ENCODE peak calls at places on chromosomes 16 and 17, in four cellular contexts. U is CMK, P is Peyer's patch, T is islet precursor cell. V is an unnamed sample.

GRCh38 chr16:23435500-23435899 is 17.5 kb downstream of the COG7 start:
- DNase-seq in P (peak), U (peak), T (peak), V (no peak)

GRCh38 chr17:48631693-48632578 is 5.8 kb upstream of the HOXB9 start:
- DNase-seq in U (no peak), P (no peak), T (peak), V (no peak)

GRCh38 chr17:20210180-20210579 is 201.0 kb downstream of the SPECC1 start:
- DNase-seq in P (no peak), U (no peak), T (no peak), V (no peak)

GRCh38 chr17:49775546-49776260 is 11.8 kb upstream of the FAM117A start:
- DNase-seq in T (peak), P (no peak), U (no peak), V (no peak)

GRCh38 chr16:75000481-75001081 is 1.8 kb downstream of the ZNRF1 start:
- DNase-seq in U (no peak), T (peak), P (no peak), V (no peak)

GRCh38 chr17:61366715-61367413 is 32.8 kb upstream of the TBX2 start:
- DNase-seq in P (no peak), T (peak), U (no peak), V (no peak)

GRCh38 chr16:31491778-31492418 is 9.0 kb downstream of the SLC5A2 start:
- DNase-seq in U (no peak), P (no peak), T (no peak), V (no peak)

GRCh38 chr16:66740010-66740409 is 11.4 kb downstream of the DYNC1LI2 start:
- DNase-seq in P (no peak), U (no peak), T (peak), V (no peak)

GRCh38 chr16:4882633-4883285 is 35.5 kb downstream of the UBN1 start:
- DNase-seq in P (no peak), T (no peak), U (no peak), V (no peak)

GRCh38 chr17:81510798-81511549 is 1.6 kb downstream of the ACTG1 start:
- DNase-seq in P (peak), U (no peak), T (peak), V (no peak)

GRCh38 chr16:73572135-73572534 is 524.2 kb upstream of the ZFHX3 start:
- DNase-seq in T (peak), U (no peak), P (no peak), V (peak)

GRCh38 chr17:66190738-66191606 is 961 bp downstream of the CEP112 start:
- DNase-seq in U (no peak), T (no peak), P (no peak), V (no peak)

GRCh38 chr16:79811541-79811940 is 211.0 kb upstream of the MAF start:
- DNase-seq in P (no peak), T (no peak), U (no peak), V (no peak)

V was measured in mesothelial cell of epicardium.